ENCODE peak calls at places on chromosomes 2 and 18, in seven cellular contexts. C, K, V, Z, E, N and R are unnamed samples.

GRCh38 chr2:233807966-233808892 is 30.1 kb downstream of the MROH2A start:
- DNase-seq in C (no peak), K (no peak), V (no peak), Z (no peak), E (no peak), N (peak), R (no peak)

GRCh38 chr18:60950634-60951033 is 382.6 kb upstream of the CDH20 start:
- DNase-seq in C (no peak), K (no peak), V (no peak), Z (no peak), E (no peak), N (no peak), R (no peak)

GRCh38 chr2:198321522-198322088 is 517.2 kb downstream of the PLCL1 start:
- DNase-seq in C (peak), K (no peak), V (no peak), Z (no peak), E (no peak), N (no peak), R (peak)

GRCh38 chr2:19256239-19256638 is 102.2 kb downstream of the OSR1 start:
- DNase-seq in C (peak), K (no peak), V (no peak), Z (peak), E (no peak), N (no peak), R (peak)

GRCh38 chr2:11342561-11343343 is 1.7 kb downstream of the ROCK2 start:
- DNase-seq in C (peak), K (no peak), V (no peak), Z (no peak), E (no peak), N (no peak), R (peak)

GRCh38 chr2:27735263-27735904 is 36.1 kb upstream of the MRPL33 start:
- DNase-seq in C (peak), K (no peak), V (peak), Z (no peak), E (peak), N (peak), R (peak)

GRCh38 chr2:164655750-164656149 is 34.5 kb upstream of the GRB14 start:
- DNase-seq in C (peak), K (no peak), V (no peak), Z (no peak), E (no peak), N (no peak), R (peak)

GRCh38 chr2:493278-493677 is 183.9 kb downstream of the TMEM18 start:
- DNase-seq in C (no peak), K (no peak), V (no peak), Z (no peak), E (no peak), N (no peak), R (no peak)

GRCh38 chr2:33275689-33276444 is 200.6 kb upstream of the RASGRP3 start:
- DNase-seq in C (peak), K (no peak), V (no peak), Z (peak), E (peak), N (peak), R (peak)

GRCh38 chr2:86280191-86280667 is 57.2 kb downstream of the REEP1 start:
- DNase-seq in C (no peak), K (no peak), V (peak), Z (no peak), E (no peak), N (no peak), R (peak)

GRCh38 chr2:119473621-119474370 is 42.1 kb downstream of the TMEM37 start:
- DNase-seq in C (no peak), K (no peak), V (no peak), Z (no peak), E (no peak), N (no peak), R (no peak)

GRCh38 chr2:241902357-241902991 is 32.9 kb downstream of the RTP5 start:
- DNase-seq in C (no peak), K (no peak), V (no peak), Z (no peak), E (no peak), N (no peak), R (no peak)

GRCh38 chr2:154403242-154403790 is 295.2 kb upstream of the KCNJ3 start:
- DNase-seq in C (no peak), K (no peak), V (no peak), Z (no peak), E (no peak), N (no peak), R (no peak)

GRCh38 chr2:14475994-14476393 is 156.5 kb upstream of the LRATD1 start:
- DNase-seq in C (no peak), K (no peak), V (no peak), Z (no peak), E (no peak), N (no peak), R (no peak)

GRCh38 chr2:109337221-109337620 is 208.2 kb downstream of the SH3RF3 start:
- DNase-seq in C (no peak), K (no peak), V (no peak), Z (no peak), E (no peak), N (no peak), R (no peak)

GRCh38 chr2:239465017-239466001 is 64.5 kb upstream of the HDAC4 start:
- DNase-seq in C (no peak), K (peak), V (peak), Z (no peak), E (peak), N (no peak), R (no peak)

GRCh38 chr2:70935468-70936164 is at the start of gene ATP6V1B1:
- DNase-seq in C (no peak), K (no peak), V (no peak), Z (no peak), E (no peak), N (peak), R (no peak)

GRCh38 chr2:200477667-200478121 is 32.2 kb downstream of the KCTD18 start:
- DNase-seq in C (peak), K (no peak), V (peak), Z (no peak), E (peak), N (no peak), R (peak)

GRCh38 chr2:200482194-200482593 is 27.7 kb downstream of the KCTD18 start:
- DNase-seq in C (no peak), K (no peak), V (no peak), Z (no peak), E (no peak), N (no peak), R (no peak)

GRCh38 chr2:200475795-200476194 is 34.1 kb downstream of the KCTD18 start:
- DNase-seq in C (no peak), K (no peak), V (no peak), Z (no peak), E (no peak), N (no peak), R (no peak)

GRCh38 chr2:200476836-200477235 is 33.0 kb downstream of the KCTD18 start:
- DNase-seq in C (no peak), K (no peak), V (no peak), Z (no peak), E (no peak), N (no peak), R (no peak)

GRCh38 chr2:200479617-200480292 is 30.1 kb downstream of the KCTD18 start:
- DNase-seq in C (peak), K (no peak), V (no peak), Z (peak), E (no peak), N (no peak), R (peak)
- H3K4me3 ChIP-seq in C (no peak), K (no peak), V (no peak), Z (no peak), E (no peak), N (no peak), R (no peak)

DNA sequence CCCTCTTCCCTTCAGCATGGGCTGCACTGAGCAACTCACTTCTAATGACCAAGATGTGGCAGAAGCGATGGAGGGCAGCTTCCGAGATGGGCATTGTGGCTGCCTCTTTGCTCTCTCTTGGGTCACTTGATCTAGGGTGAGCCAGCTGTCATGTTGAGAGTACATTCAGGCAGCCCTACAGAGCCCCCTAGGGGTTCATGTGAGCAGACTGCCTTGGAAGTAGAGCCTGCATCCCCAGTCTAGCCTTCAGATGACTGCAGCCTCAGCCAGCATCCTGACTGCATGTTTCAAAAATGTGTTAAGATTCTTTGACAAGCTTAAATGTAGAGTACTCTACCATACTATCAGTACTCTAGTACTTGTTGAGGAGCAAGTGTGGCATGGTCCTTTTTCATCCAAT is 143.9 kb downstream of the NCK2 start:
- DNase-seq in C (no peak), K (no peak), V (no peak), Z (no peak), E (no peak), N (no peak), R (peak)
- TF ChIP-seq CTCF in C (no peak), K (no peak), V (no peak), Z (no peak), E (no peak), N (no peak), R (peak)

DNA sequence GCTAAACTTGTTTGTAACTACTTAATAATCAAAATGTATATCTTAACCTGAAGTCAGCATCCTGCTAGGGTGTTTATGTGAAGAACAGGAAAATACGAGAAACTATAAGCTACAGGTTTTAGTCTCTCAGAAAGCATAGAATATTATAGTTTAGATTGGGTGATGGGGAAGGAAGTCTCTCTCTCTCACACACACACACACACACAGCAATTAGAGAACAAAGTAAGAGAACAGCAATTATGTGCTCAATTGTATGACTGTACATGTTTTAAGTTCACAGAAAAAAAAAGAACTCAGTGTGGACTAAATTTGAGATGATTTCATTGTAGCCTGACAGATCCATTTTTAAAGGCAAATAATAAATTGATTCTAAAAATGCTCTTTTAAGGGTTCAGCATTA is 94.3 kb upstream of the ZNF516 start:
- DNase-seq in C (no peak), K (no peak), V (no peak), Z (no peak), E (no peak), N (no peak), R (no peak)
- H3K4me3 ChIP-seq in C (no peak), K (peak), V (peak), Z (no peak), E (peak), N (no peak), R (no peak)

GRCh38 chr2:134314656-134315377 is 60.9 kb downstream of the MGAT5 start:
- DNase-seq in C (no peak), K (no peak), V (peak), Z (no peak), E (no peak), N (no peak), R (no peak)
- TF ChIP-seq CTCF in C (no peak), K (no peak), V (no peak), Z (no peak), E (no peak), N (no peak), R (no peak)

GRCh38 chr2:176535480-176536113 is 266.4 kb downstream of the MTX2 start:
- DNase-seq in C (no peak), K (no peak), V (no peak), Z (no peak), E (no peak), N (no peak), R (peak)
- H3K4me3 ChIP-seq in C (no peak), K (no peak), V (no peak), Z (no peak), E (no peak), N (no peak), R (no peak)

GRCh38 chr18:62566199-62566598 is 43.4 kb downstream of the ZCCHC2 start:
- DNase-seq in C (peak), K (no peak), V (peak), Z (no peak), E (peak), N (no peak), R (peak)
- TF ChIP-seq CTCF in C (no peak), K (no peak), V (no peak), Z (peak), E (peak), N (peak), R (peak)

DNA sequence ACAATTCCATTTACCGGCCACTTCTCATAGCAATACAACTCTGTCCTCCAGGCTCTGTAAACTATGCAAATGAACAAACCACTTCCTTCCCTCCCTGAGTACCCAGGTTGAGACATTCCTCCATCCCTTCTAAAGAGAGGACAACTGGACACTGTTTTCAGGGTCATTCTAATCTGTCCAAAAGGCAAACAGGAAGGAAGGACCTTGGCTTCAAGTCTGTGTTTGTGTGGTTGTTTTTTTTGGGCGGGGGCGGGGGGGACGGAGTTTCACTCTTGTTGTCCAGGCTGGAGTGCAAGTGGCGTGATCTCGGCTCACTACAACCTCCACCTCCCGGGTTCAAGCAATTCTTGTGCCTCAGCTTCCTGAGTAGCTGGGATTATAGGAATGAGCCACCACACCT is 3.3 kb downstream of the TFCP2L1 start:
- DNase-seq in C (no peak), K (no peak), V (no peak), Z (no peak), E (no peak), N (no peak), R (no peak)
- H3K4me3 ChIP-seq in C (no peak), K (no peak), V (no peak), Z (no peak), E (no peak), N (no peak), R (no peak)

GRCh38 chr2:26184555-26185303 is 11.8 kb downstream of the GAREM2 start:
- DNase-seq in C (peak), K (no peak), V (peak), Z (peak), E (peak), N (peak), R (peak)
- TF ChIP-seq CTCF in C (peak), K (peak), V (peak), Z (peak), E (peak), N (peak), R (peak)

DNA sequence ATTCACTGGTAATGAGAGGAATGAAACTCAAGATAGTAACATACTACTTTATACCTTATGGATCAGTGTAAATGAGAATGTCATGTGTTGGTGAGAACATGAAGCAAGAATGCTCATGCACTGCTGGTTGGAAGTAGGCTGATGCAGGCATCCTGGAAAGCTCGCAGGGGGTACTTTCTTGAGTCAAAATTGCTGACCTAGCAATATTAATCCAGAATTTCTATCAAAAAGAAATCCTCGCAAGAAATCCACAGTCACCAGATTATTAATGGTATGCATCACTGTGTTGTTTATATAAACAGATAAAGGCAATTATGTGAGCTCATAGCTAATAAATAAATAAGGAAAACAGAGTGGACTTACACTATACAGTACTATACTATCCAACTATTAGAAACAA is 713.7 kb upstream of the PKDCC start:
- DNase-seq in C (no peak), K (no peak), V (no peak), Z (no peak), E (no peak), N (no peak), R (no peak)
- H3K4me3 ChIP-seq in C (no peak), K (no peak), V (no peak), Z (no peak), E (no peak), N (no peak), R (no peak)